ENCODE peak calls at places on chromosomes 7 and 10, in nine cellular contexts. O, X, A, G, S, M, Q, L and K are unnamed samples.

GRCh38 chr10:66307826-66308225 is 618.0 kb upstream of the LRRTM3 start:
- DNase-seq in S (no peak), M (no peak), A (no peak), Q (no peak), X (no peak), G (no peak), O (no peak), L (no peak), K (no peak)

GRCh38 chr7:102009628-102010027 is 192.2 kb downstream of the CUX1 start:
- DNase-seq in X (no peak), M (no peak), L (no peak), G (no peak), A (no peak), S (no peak), Q (no peak), O (no peak), K (no peak)

GRCh38 chr7:110839866-110840265 is 251.1 kb upstream of the LRRN3 start:
- DNase-seq in G (peak; percentile 13), O (peak; percentile 22), M (peak; percentile 1), Q (no peak), X (no peak), A (no peak), S (no peak), L (no peak), K (peak; percentile 90)

GRCh38 chr7:42269161-42269560 is 32.2 kb upstream of the GLI3 start:
- DNase-seq in M (peak; percentile 14), Q (no peak), L (no peak), G (no peak), X (no peak), O (no peak), A (no peak), S (no peak), K (no peak)

GRCh38 chr7:150957119-150958020 is 20.8 kb downstream of the KCNH2 start:
- DNase-seq in X (no peak), A (no peak), L (no peak), O (peak; percentile 29), M (no peak), G (no peak), Q (no peak), S (no peak), K (no peak)

GRCh38 chr7:90413185-90413528 is 9.9 kb downstream of the CLDN12 start:
- DNase-seq in M (no peak), A (no peak), L (no peak), S (no peak), O (no peak), Q (no peak), X (no peak), G (no peak), K (no peak)

GRCh38 chr7:139451638-139452037 is 31.8 kb downstream of the KLRG2 start:
- DNase-seq in G (no peak), O (no peak), L (no peak), Q (no peak), A (no peak), M (peak; percentile 32), S (no peak), X (no peak), K (no peak)

GRCh38 chr10:112361951-112362770 is 11.8 kb upstream of the ACSL5 start:
- DNase-seq in O (peak; percentile 58), X (peak; percentile 72), L (peak; percentile 44), S (peak; percentile 60), Q (peak; percentile 57), M (peak; percentile 8), A (no peak), G (peak; percentile 82), K (no peak)

GRCh38 chr10:5565671-5566581 is 41.2 kb downstream of the CALML3 start:
- DNase-seq in X (peak; percentile 52), Q (no peak), M (peak; percentile 100), A (no peak), S (no peak), G (no peak), O (no peak), L (peak; percentile 3), K (peak; percentile 92)

DNA sequence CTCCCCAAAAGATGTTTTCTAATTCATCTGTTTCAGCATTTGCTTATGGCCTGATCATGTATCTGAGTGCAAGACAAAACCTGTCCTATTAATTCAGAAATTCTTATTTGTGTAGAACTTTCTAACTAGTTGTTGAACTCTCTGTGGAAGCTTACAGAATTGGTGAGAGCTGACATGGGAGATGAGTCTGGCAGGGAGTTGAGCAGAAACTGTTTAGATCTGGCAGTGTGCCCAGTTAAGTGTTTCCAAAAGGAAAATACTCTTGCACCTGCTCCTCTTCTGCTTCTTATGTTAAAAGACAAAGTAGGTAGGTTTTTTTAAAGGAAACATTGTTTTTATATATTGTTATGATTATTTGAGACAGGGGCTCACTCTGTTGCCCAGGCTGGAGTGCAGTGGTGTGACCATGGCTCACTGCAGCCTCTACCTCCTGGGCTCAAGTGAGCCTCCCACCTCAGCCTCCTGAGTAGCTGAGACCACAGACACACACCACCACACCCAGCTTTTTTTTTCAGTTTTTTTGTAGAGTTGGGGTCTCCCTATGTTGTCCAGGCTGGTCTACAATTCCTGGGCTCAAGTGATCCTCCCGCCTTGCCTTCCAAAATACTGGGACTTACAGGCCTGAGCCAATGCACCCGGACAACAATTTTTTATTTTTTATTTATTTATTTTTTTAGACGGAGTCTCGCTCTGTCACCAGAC is 1.4 kb upstream of the IFIT1 start:
- DNase-seq in X (no peak), S (no peak), M (no peak), Q (no peak), A (no peak), G (no peak), L (no peak), O (no peak), K (no peak)
- H3K27ac ChIP-seq in X (no peak overlapping the region), S (no peak overlapping the region), M (no peak overlapping the region), Q (peak overlapping the region; percentile 72), A (no peak overlapping the region), G (no peak overlapping the region), L (no peak overlapping the region), O (no peak overlapping the region), K (no peak overlapping the region)

GRCh38 chr10:110209926-110210662 is 2.7 kb downstream of the MXI1 start:
- DNase-seq in Q (no peak), M (peak; percentile 31), G (peak; percentile 60), L (peak; percentile 71), X (peak; percentile 75), S (no peak), A (no peak), O (peak; percentile 81), K (peak; percentile 24)
- H3K27me3 ChIP-seq in Q (no peaks in the 10 kb centered on the region), M (no peaks in the 10 kb centered on the region), G (no peaks in the 10 kb centered on the region), L (no peaks in the 10 kb centered on the region), X (no peaks in the 10 kb centered on the region), S (no peaks in the 10 kb centered on the region), A (peaks cover 5% of the 10 kb centered on the region), O (no peaks in the 10 kb centered on the region), K (no peaks in the 10 kb centered on the region)

DNA sequence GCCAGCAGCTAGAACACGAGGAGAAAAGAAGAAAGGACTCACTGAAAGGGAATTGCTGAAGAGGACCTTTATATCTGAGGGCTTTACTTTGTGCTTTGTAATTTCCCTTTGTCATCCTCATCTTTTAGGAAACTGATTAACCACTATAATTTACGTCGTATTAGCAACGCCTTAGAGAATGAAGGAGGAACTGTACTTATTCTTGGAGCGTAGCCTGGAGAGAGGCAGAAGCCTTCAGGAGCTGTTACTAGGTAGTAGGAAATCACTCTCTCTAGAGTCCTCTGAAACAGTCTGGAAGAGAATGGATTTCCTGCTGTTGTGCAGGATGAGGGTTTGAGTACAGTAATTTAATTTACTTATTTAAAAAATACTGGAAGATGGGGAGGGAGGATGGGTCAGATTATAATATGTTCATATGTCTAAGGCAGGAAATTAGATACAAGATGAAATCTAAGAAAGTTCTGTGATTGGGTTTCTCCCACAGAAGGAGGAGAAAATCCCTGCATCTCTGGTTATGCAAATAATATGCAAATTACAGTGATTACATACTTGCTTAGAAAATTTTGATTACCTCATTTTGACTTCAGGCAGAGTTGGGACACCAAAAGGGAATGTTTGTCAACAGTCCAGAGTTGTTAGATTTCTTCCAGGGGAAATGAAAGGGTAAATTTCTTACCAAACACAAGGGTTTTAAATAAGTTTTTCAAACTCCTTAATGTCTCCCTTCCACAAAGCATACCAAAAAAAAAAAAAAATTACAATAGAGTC is 101.2 kb upstream of the STEAP1B start:
- DNase-seq in Q (no peak), S (no peak), G (no peak), M (no peak), O (no peak), X (no peak), A (no peak), L (no peak), K (no peak)
- H3K27ac ChIP-seq in Q (no peak overlapping the region), S (no peak overlapping the region), G (no peak overlapping the region), M (no peak overlapping the region), O (no peak overlapping the region), X (no peak overlapping the region), A (no peak overlapping the region), L (no peak overlapping the region), K (no peak overlapping the region)

DNA sequence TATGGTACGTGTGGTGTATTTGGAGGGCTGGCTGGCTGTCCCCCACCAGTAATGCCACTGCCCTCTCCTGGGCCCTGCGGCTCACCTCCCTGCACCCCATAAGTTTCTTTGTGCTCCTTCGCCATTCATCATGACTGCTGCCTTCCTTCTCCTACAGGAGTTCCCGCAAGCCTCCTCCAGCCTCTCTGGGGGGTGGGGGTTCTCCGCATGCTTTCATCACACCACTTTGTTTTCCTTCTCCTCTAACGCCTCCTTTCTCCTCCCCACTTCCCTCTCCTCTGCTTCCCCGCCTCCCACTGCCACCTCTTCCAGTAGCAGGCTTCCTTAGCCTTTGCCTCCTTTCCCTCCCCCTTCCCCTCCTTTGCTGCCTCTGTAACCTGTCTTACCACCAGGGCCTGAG is 58.1 kb downstream of the PAX2 start:
- DNase-seq in O (no peak), L (no peak), A (no peak), X (peak; percentile 34), M (no peak), S (no peak), Q (no peak), G (no peak), K (peak; percentile 48)
- H3K27me3 ChIP-seq in O (peaks cover 22% of the 10 kb centered on the region), L (peaks cover 60% of the 10 kb centered on the region), A (peaks cover 6% of the 10 kb centered on the region), X (peaks cover 49% of the 10 kb centered on the region), M (peaks cover 10% of the 10 kb centered on the region), S (peaks cover 95% of the 10 kb centered on the region), Q (peaks cover 93% of the 10 kb centered on the region), G (no peaks in the 10 kb centered on the region), K (no peaks in the 10 kb centered on the region)

GRCh38 chr7:43568529-43568928 is 14.4 kb upstream of the STK17A start:
- DNase-seq in O (no peak), S (no peak), Q (no peak), M (peak; percentile 99), X (no peak), A (no peak), G (no peak), L (no peak), K (peak; percentile 51)
- H3K27ac ChIP-seq in O (no peak overlapping the region), S (no peak overlapping the region), Q (no peak overlapping the region), M (peak overlapping the region; percentile 100), X (no peak overlapping the region), A (no peak overlapping the region), G (no peak overlapping the region), L (no peak overlapping the region), K (no peak overlapping the region)